ENCODE peak calls at places on chromosome 11, in six cellular contexts. U is B cell, X is AG09319, Q is right lobe of liver, V is heart right ventricle, H is AG09309. D is an unnamed sample.

GRCh38 chr11:13315517-13316432 is 38.2 kb downstream of the BMAL1 start:
- DNase-seq in Q (no peak), X (no peak), V (no peak), H (no peak), U (no peak), D (no peak)

GRCh38 chr11:61477126-61477525 is 31.4 kb upstream of the LRRC10B start:
- DNase-seq in U (no peak), Q (no peak), H (no peak), V (no peak), X (no peak), D (no peak)

GRCh38 chr11:15905334-15905733 is 451.0 kb downstream of the SOX6 start:
- DNase-seq in Q (peak; percentile 50), U (no peak), H (no peak), V (no peak), X (no peak), D (no peak)

GRCh38 chr11:117239295-117239694 is 6.8 kb downstream of the RNF214 start:
- DNase-seq in U (no peak), X (peak; percentile 63), Q (no peak), V (no peak), H (peak; percentile 95), D (no peak)

GRCh38 chr11:77052531-77052930 is 14.2 kb upstream of the CAPN5 start:
- DNase-seq in X (no peak), U (no peak), V (no peak), Q (no peak), H (no peak), D (no peak)

GRCh38 chr11:86255896-86256295 is 11.3 kb downstream of the EED start:
- DNase-seq in Q (no peak), X (no peak), V (no peak), H (no peak), U (no peak), D (no peak)

GRCh38 chr11:134579709-134580634 is 167.9 kb upstream of the B3GAT1 start:
- DNase-seq in Q (no peak), U (no peak), H (no peak), X (no peak), V (no peak), D (no peak)

GRCh38 chr11:116375221-116375620 is 397.6 kb downstream of the BUD13 start:
- DNase-seq in Q (no peak), X (no peak), U (no peak), V (no peak), H (no peak), D (no peak)

GRCh38 chr11:57460017-57460755 is at the start of gene RTN4RL2:
- DNase-seq in U (peak; percentile 84), V (peak; percentile 49), H (no peak), X (no peak), Q (peak; percentile 76), D (no peak)

GRCh38 chr11:19598456-19598855 is 114.2 kb upstream of the NAV2 start:
- DNase-seq in H (no peak), U (no peak), X (no peak), Q (no peak), V (no peak), D (no peak)

GRCh38 chr11:22192289-22192641 is 620 bp upstream of the ANO5 start:
- DNase-seq in U (no peak), V (peak; percentile 8), Q (peak; percentile 43), X (no peak), H (no peak), D (no peak)

GRCh38 chr11:92693146-92693545 is 276.3 kb upstream of the MTNR1B start:
- DNase-seq in U (no peak), V (no peak), X (no peak), Q (no peak), H (no peak), D (no peak)

GRCh38 chr11:528815-529728 is 6.3 kb downstream of the HRAS start:
- DNase-seq in U (no peak), V (no peak), H (no peak), Q (no peak), X (no peak), D (no peak)

GRCh38 chr11:121578216-121579063 is 125.7 kb upstream of the SORL1-AS1 start:
- DNase-seq in V (no peak), H (no peak), X (no peak), Q (no peak), U (no peak), D (no peak)

GRCh38 chr11:69126286-69126685 is 29.4 kb upstream of the SMIM38 start:
- DNase-seq in V (no peak), H (no peak), Q (no peak), X (no peak), U (no peak), D (no peak)

GRCh38 chr11:18540207-18541009 is 13.7 kb upstream of the TSG101 start:
- DNase-seq in H (no peak), V (no peak), X (no peak), Q (no peak), U (no peak), D (no peak)
- TF ChIP-seq CTCF in H (peak; percentile 26), V (no peak), X (peak; percentile 27), Q (peak; percentile 48), U (peak; percentile 33), D (peak; percentile 19)

GRCh38 chr11:71251761-71252433 is 480 bp downstream of the SHANK2 start:
- DNase-seq in V (no peak), Q (peak; percentile 61), H (no peak), U (peak; percentile 90), X (no peak), D (no peak)
- TF ChIP-seq CTCF in V (no peak), Q (peak; percentile 47), H (peak; percentile 4), U (no peak), X (no peak), D (peak; percentile 55)

DNA sequence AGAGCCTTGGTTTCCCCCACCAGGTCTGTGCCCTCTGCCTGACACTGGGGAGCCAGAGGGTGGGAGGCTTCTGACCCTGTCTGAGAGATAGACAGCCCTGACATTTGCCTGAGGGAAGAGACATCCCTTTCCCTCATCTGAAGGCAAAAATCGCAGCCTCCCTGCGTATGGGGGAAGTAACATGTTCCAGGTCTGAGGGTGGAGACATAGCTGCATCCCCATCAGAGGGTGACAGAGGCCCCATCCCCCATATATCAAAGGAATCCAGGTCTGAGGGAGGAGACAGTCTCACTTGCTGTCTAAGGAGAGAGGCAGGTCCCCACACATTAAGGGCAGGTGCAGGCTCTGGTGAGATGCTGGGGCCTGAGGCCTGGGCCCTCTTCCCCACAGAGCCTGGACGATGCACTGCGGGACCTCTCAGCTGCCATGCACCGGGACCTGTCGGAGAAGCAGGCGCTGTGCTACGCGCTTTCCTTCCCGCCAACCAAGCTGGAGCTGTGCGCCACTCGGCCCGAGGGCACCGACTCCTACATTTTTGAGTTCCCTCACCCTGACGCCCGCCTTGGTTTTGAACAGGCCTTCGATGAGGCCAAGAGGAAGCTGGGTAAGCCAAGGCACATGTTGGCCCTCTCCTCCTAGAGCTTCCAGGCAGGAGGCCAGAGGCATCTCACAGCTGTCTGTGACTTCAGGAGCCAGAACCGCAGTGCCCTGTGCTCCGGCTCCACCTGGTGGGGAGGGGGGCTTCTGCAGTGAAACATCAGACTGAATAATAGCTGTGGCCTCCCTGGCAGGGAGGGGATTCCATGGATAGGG is 16.1 kb upstream of the RELT start:
- DNase-seq in Q (no peak), H (no peak), X (no peak), U (peak; percentile 69), V (no peak), D (no peak)
- TF ChIP-seq CTCF in Q (peak; percentile 22), H (peak; percentile 42), X (peak; percentile 38), U (peak; percentile 57), V (no peak), D (peak; percentile 17)

GRCh38 chr11:20632169-20632532 is 32.7 kb downstream of the SLC6A5 start:
- DNase-seq in U (no peak), Q (no peak), H (no peak), V (no peak), X (no peak), D (no peak)

GRCh38 chr11:20631525-20632168 is 32.2 kb downstream of the SLC6A5 start:
- DNase-seq in V (no peak), H (no peak), X (no peak), Q (no peak), U (no peak), D (no peak)

GRCh38 chr11:20638074-20638473 is 31.3 kb upstream of the NELL1 start:
- DNase-seq in Q (no peak), V (no peak), U (no peak), H (no peak), X (no peak), D (no peak)

GRCh38 chr11:20634781-20635180 is 34.6 kb upstream of the NELL1 start:
- DNase-seq in H (no peak), U (no peak), Q (no peak), X (no peak), V (no peak), D (no peak)

GRCh38 chr11:20634044-20634443 is 34.6 kb downstream of the SLC6A5 start:
- DNase-seq in H (no peak), Q (no peak), X (no peak), V (no peak), U (no peak), D (no peak)
- TF ChIP-seq CTCF in H (no peak), Q (no peak), X (no peak), V (no peak), U (no peak), D (peak; percentile 52)

DNA sequence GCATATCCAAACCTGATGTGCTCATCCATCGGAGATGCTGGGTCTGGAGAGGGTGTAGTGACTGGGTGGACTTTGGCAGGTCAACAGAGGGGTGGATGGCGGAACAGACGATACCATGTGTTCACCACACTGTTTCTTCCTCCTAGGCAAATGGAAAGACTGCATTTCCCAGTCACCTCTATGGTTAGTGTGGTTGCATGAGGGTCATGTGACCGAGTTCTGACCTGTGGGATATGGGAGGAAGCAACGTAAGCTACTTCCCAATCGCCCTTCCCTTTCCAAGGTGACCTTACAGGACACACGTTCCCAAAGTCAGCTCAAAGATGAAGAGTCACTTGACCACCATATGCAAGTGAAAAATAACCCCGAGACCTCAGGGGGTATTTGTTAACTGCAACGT is 27.7 kb downstream of the TSPAN32 start:
- DNase-seq in X (no peak), H (no peak), Q (no peak), U (no peak), V (no peak), D (no peak)
- TF ChIP-seq CTCF in X (no peak), H (no peak), Q (no peak), U (no peak), V (no peak), D (no peak)

GRCh38 chr11:128491195-128491936 is 96.0 kb downstream of the ETS1 start:
- DNase-seq in H (no peak), U (no peak), Q (no peak), V (no peak), X (no peak), D (no peak)

GRCh38 chr11:128493570-128493965 is 93.8 kb downstream of the ETS1 start:
- DNase-seq in X (no peak), Q (no peak), H (no peak), U (no peak), V (no peak), D (no peak)

GRCh38 chr11:128494418-128495332 is 92.7 kb downstream of the ETS1 start:
- DNase-seq in H (no peak), X (no peak), Q (no peak), V (no peak), U (no peak), D (no peak)

GRCh38 chr11:128492903-128493569 is 94.3 kb downstream of the ETS1 start:
- DNase-seq in H (no peak), U (no peak), V (no peak), Q (no peak), X (no peak), D (no peak)

DNA sequence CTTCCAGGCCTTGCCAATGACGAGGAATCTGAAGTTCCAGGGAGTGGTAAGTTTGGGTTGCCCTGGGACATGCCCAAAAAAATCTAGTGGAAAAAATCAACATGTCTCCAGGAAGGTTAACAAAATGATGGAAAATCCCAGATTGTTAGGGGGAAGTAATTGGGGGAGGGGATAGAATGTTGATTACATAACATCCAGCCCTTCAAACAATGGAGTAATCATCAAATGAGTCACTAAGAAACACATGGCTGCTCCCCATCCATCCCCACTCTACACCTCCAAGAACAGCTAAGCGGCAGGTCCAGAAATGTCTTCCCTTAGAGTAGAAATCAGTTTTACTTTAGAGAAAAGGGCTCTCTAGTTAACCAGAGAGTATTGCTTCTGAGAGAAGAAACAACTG is 94.9 kb downstream of the ETS1 start:
- DNase-seq in U (no peak), V (no peak), H (no peak), X (no peak), Q (no peak), D (no peak)
- TF ChIP-seq CTCF in U (no peak), V (no peak), H (no peak), X (no peak), Q (no peak), D (no peak)